ENCODE peak calls at places on chromosomes 13 and 19, in seven cellular contexts. X, W, N, F, G, M and L are unnamed samples.

GRCh38 chr13:94682229-94682628 is 30.1 kb downstream of the SOX21 start:
- DNase-seq in M (no peak), G (no peak), N (no peak), W (no peak), F (no peak), X (no peak), L (no peak)

GRCh38 chr13:114152285-114152645 is 19.8 kb upstream of the RASA3 start:
- DNase-seq in W (no peak), G (no peak), M (no peak), F (no peak), X (no peak), N (no peak), L (peak; percentile 32)

GRCh38 chr13:44932850-44933251 is 56.4 kb downstream of the NUFIP1 start:
- DNase-seq in W (no peak), M (no peak), N (no peak), F (no peak), X (no peak), G (no peak), L (no peak)

GRCh38 chr19:12778020-12778904 is 2.9 kb upstream of the HOOK2 start:
- DNase-seq in M (peak; percentile 78), F (peak; percentile 66), X (peak; percentile 81), G (peak; percentile 73), N (peak; percentile 87), W (peak; percentile 81), L (peak; percentile 86)

GRCh38 chr19:53980553-53981407 is 10.7 kb upstream of the CACNG6 start:
- DNase-seq in W (no peak), F (peak; percentile 65), N (no peak), G (peak; percentile 72), X (peak; percentile 82), M (no peak), L (no peak)

GRCh38 chr19:4051175-4052101 is 15.3 kb downstream of the ZBTB7A start:
- DNase-seq in X (no peak), N (no peak), G (no peak), W (no peak), F (peak; percentile 64), M (no peak), L (peak; percentile 88)

GRCh38 chr13:45306966-45307365 is 34.0 kb downstream of the TPT1 start:
- DNase-seq in G (no peak), N (no peak), M (no peak), F (no peak), X (no peak), W (no peak), L (no peak)

GRCh38 chr19:49182848-49183375 is 25.3 kb downstream of the TRPM4 start:
- DNase-seq in M (no peak), F (no peak), N (no peak), X (no peak), W (no peak), G (no peak), L (no peak)

GRCh38 chr19:21604351-21604926 is 99.0 kb downstream of the ZNF429 start:
- DNase-seq in G (peak; percentile 26), N (no peak), M (no peak), W (no peak), F (no peak), X (no peak), L (no peak)

GRCh38 chr13:102609696-102610095 is 12.9 kb downstream of the TPP2 start:
- DNase-seq in M (no peak), W (no peak), N (no peak), G (no peak), F (no peak), X (no peak), L (no peak)

GRCh38 chr19:44698492-44699201 is at the start of gene CEACAM16:
- DNase-seq in X (no peak), F (no peak), W (no peak), M (no peak), G (no peak), N (no peak), L (no peak)

GRCh38 chr13:51862965-51863364 is 1.2 kb downstream of the CCDC70 start:
- DNase-seq in W (no peak), N (no peak), F (no peak), G (no peak), M (no peak), X (no peak), L (no peak)

GRCh38 chr13:40813662-40814454 is 24.4 kb downstream of the SLC25A15 start:
- DNase-seq in M (no peak), F (no peak), G (peak; percentile 36), N (no peak), X (peak; percentile 8), W (no peak), L (no peak)

GRCh38 chr13:83878691-83879410 is 3.4 kb downstream of the SLITRK1 start:
- DNase-seq in N (no peak), W (no peak), G (peak; percentile 28), X (peak; percentile 33), M (no peak), F (no peak), L (no peak)
- H3K4me3 ChIP-seq in N (peak overlapping the region; percentile 38), W (no peak overlapping the region), G (no peak overlapping the region), X (peak overlapping the region; percentile 71), M (no peak overlapping the region), F (no peak overlapping the region), L (no peak overlapping the region)

GRCh38 chr19:45996933-45997332 is 1.7 kb downstream of the CCDC61 start:
- DNase-seq in W (no peak), G (no peak), M (no peak), F (no peak), N (no peak), X (no peak), L (no peak)

GRCh38 chr19:45990113-45990728 is 5.0 kb upstream of the CCDC61 start:
- DNase-seq in W (no peak), N (no peak), X (no peak), G (no peak), F (peak; percentile 40), M (no peak), L (no peak)

GRCh38 chr19:45995715-45996385 is 583 bp downstream of the CCDC61 start:
- DNase-seq in M (no peak), X (no peak), W (no peak), N (no peak), F (no peak), G (no peak), L (no peak)

GRCh38 chr19:45994989-45995714 is at the start of gene CCDC61:
- DNase-seq in F (peak; percentile 97), G (peak; percentile 99), X (peak; percentile 95), W (peak; percentile 99), N (peak; percentile 99), M (peak; percentile 90), L (peak; percentile 95)

GRCh38 chr19:45994456-45994988 is 745 bp upstream of the CCDC61 start:
- DNase-seq in G (no peak), M (no peak), W (no peak), N (no peak), F (no peak), X (no peak), L (no peak)
- H3K4me3 ChIP-seq in G (peak overlapping the region; percentile 37), M (peak overlapping the region; percentile 78), W (peak overlapping the region; percentile 55), N (peak overlapping the region; percentile 76), F (peak overlapping the region; percentile 93), X (peak overlapping the region; percentile 70), L (peak overlapping the region; percentile 83)

GRCh38 chr13:24659239-24659638 is 21.0 kb upstream of the ATP12A start:
- DNase-seq in M (no peak), F (no peak), X (no peak), G (no peak), N (no peak), W (no peak), L (no peak)
- H3K4me3 ChIP-seq in M (no peak overlapping the region), F (no peak overlapping the region), X (no peak overlapping the region), G (no peak overlapping the region), N (no peak overlapping the region), W (no peak overlapping the region), L (no peak overlapping the region)

GRCh38 chr19:50983625-50984292 is at the start of gene KLK7:
- DNase-seq in X (no peak), M (no peak), G (no peak), N (no peak), W (no peak), F (no peak), L (no peak)
- H3K4me3 ChIP-seq in X (no peak within 1 kb of the TSS), M (no peak within 1 kb of the TSS), G (no peak within 1 kb of the TSS), N (no peak within 1 kb of the TSS), W (no peak within 1 kb of the TSS), F (no peak within 1 kb of the TSS), L (no peak within 1 kb of the TSS)